ENCODE peak calls at places on chromosome 14, in six cellular contexts. Q is EL, N is T-helper 9 cell, X is MM.1S, V is GOT3, Y is nephron progenitor cell. A is an unnamed sample.

GRCh38 chr14:64997108-64997794 is 10.6 kb downstream of the FNTB start:
- DNase-seq in Q (no peak), N (no peak), X (no peak), V (no peak), Y (no peak), A (no peak)

GRCh38 chr14:21199611-21200570 is 44.0 kb upstream of the OR5AU1 start:
- DNase-seq in Q (no peak), N (no peak), X (no peak), V (no peak), Y (no peak), A (peak)

GRCh38 chr14:54782803-54783659 is 119.6 kb downstream of the GCH1 start:
- DNase-seq in Q (no peak), N (no peak), X (peak), V (no peak), Y (peak), A (no peak)

GRCh38 chr14:71362920-71363584 is 455.8 kb downstream of the PCNX1 start:
- DNase-seq in Q (peak), N (no peak), X (no peak), V (no peak), Y (no peak), A (peak)

GRCh38 chr14:53510281-53510912 is 357.3 kb upstream of the DDHD1 start:
- DNase-seq in Q (no peak), N (no peak), X (no peak), V (no peak), Y (no peak), A (no peak)

GRCh38 chr14:100426331-100426730 is 103.2 kb downstream of the SLC25A47 start:
- DNase-seq in Q (no peak), N (no peak), X (no peak), V (no peak), Y (no peak), A (no peak)

GRCh38 chr14:32038876-32039275 is 38.2 kb upstream of the ARHGAP5 start:
- DNase-seq in Q (no peak), N (no peak), X (no peak), V (no peak), Y (no peak), A (peak)

GRCh38 chr14:50501642-50502041 is 30.7 kb downstream of the MAP4K5 start:
- DNase-seq in Q (peak), N (no peak), X (no peak), V (no peak), Y (no peak), A (peak)

GRCh38 chr14:96156804-96157760 is 47.6 kb upstream of the BDKRB2 start:
- DNase-seq in Q (no peak), N (no peak), X (no peak), V (no peak), Y (no peak), A (no peak)

GRCh38 chr14:38207342-38207741 is 362 bp upstream of the SSTR1 start:
- DNase-seq in Q (no peak), N (no peak), X (no peak), V (no peak), Y (no peak), A (peak)

GRCh38 chr14:78088941-78089340 is 81.2 kb upstream of the NRXN3 start:
- DNase-seq in Q (no peak), N (no peak), X (no peak), V (no peak), Y (no peak), A (no peak)

GRCh38 chr14:61476737-61477410 is 155.5 kb downstream of the PRKCH start:
- DNase-seq in Q (peak), N (no peak), X (no peak), V (no peak), Y (no peak), A (peak)

GRCh38 chr14:100524233-100524932 is 62.8 kb downstream of the BEGAIN start:
- DNase-seq in Q (no peak), N (no peak), X (no peak), V (no peak), Y (peak), A (no peak)

GRCh38 chr14:24369463-24369862 is 1.5 kb downstream of the NFATC4 start:
- DNase-seq in Q (no peak), N (no peak), X (no peak), V (no peak), Y (no peak), A (no peak)

GRCh38 chr14:105140581-105140980 is 28.0 kb downstream of the JAG2 start:
- DNase-seq in Q (no peak), N (no peak), X (no peak), V (no peak), Y (no peak), A (no peak)

GRCh38 chr14:105495990-105496830 is 5.2 kb downstream of the TEDC1 start:
- DNase-seq in Q (no peak), N (no peak), X (no peak), V (no peak), Y (no peak), A (no peak)

GRCh38 chr14:97719931-97720330 is 922.7 kb downstream of the VRK1 start:
- DNase-seq in Q (no peak), N (peak), X (no peak), V (no peak), Y (no peak), A (no peak)

GRCh38 chr14:28280997-28281598 is 485.5 kb upstream of the FOXG1 start:
- DNase-seq in Q (no peak), N (no peak), X (no peak), V (no peak), Y (no peak), A (no peak)

GRCh38 chr14:65496178-65496993 is 83.9 kb downstream of the FUT8 start:
- DNase-seq in Q (peak), N (no peak), X (no peak), V (no peak), Y (no peak), A (peak)

GRCh38 chr14:58533417-58533816 is 104.3 kb upstream of the DACT1 start:
- DNase-seq in Q (no peak), N (no peak), X (no peak), V (no peak), Y (peak), A (no peak)

GRCh38 chr14:31926123-31926522 is 151.0 kb upstream of the ARHGAP5 start:
- DNase-seq in Q (peak), N (no peak), X (peak), V (no peak), Y (no peak), A (peak)

GRCh38 chr14:76304536-76305473 is 71.1 kb upstream of the ESRRB start:
- DNase-seq in Q (no peak), N (no peak), X (no peak), V (no peak), Y (no peak), A (no peak)

GRCh38 chr14:101977311-101978071 is 13.1 kb downstream of the DYNC1H1 start:
- DNase-seq in Q (peak), N (no peak), X (no peak), V (no peak), Y (no peak), A (peak)

GRCh38 chr14:64683264-64683663 is 21.0 kb upstream of the PLEKHG3 start:
- DNase-seq in Q (no peak), N (no peak), X (no peak), V (no peak), Y (peak), A (no peak)

GRCh38 chr14:39739796-39740195 is 307.6 kb upstream of the FBXO33 start:
- DNase-seq in Q (no peak), N (no peak), X (no peak), V (no peak), Y (no peak), A (no peak)

GRCh38 chr14:77562681-77563080 is 53.8 kb downstream of the SPTLC2 start:
- DNase-seq in Q (peak), N (no peak), X (no peak), V (no peak), Y (no peak), A (peak)

GRCh38 chr14:75375983-75376382 is 51.8 kb upstream of the JDP2 start:
- DNase-seq in Q (no peak), N (no peak), X (no peak), V (no peak), Y (no peak), A (no peak)

GRCh38 chr14:77123381-77124344 is 17.9 kb downstream of the ZDHHC22 start:
- DNase-seq in Q (no peak), N (no peak), X (no peak), V (no peak), Y (no peak), A (no peak)

GRCh38 chr14:102492523-102492910 is 17.1 kb downstream of the ANKRD9 start:
- DNase-seq in Q (no peak), N (no peak), X (no peak), V (no peak), Y (no peak), A (no peak)

GRCh38 chr14:68840454-68840853 is 47.6 kb upstream of the ZFP36L1 start:
- DNase-seq in Q (no peak), N (no peak), X (peak), V (no peak), Y (no peak), A (no peak)

GRCh38 chr14:22646570-22647254 is 2.6 kb upstream of the OR6J1 start:
- DNase-seq in Q (peak), N (no peak), X (no peak), V (no peak), Y (no peak), A (peak)